ENCODE peak calls at places on chromosomes 12 and 14, in six cellular contexts. X is activated CD4-positive, alpha-beta T cell treated with anti-CD3 and anti-CD28 coated beads, Interleukin-2, amount 10 ng/mL, durations not matched to agents 7 days and 5 days; D is fibroblast of lung; Z is amygdala; B is H4; Q is upper lobe of left lung. I is an unnamed sample.

GRCh38 chr12:72330291-72330690 is 58.1 kb downstream of the TRHDE start:
- DNase-seq in D (peak; percentile 88), Q (no peak), Z (peak; percentile 3), X (no peak), B (no peak), I (no peak)

GRCh38 chr12:22431693-22432251 is 97.3 kb upstream of the ST8SIA1 start:
- DNase-seq in D (no peak), X (no peak), Z (no peak), B (no peak), Q (no peak), I (no peak)

GRCh38 chr14:50974118-50974517 is 29.8 kb upstream of the PYGL start:
- DNase-seq in Z (no peak), D (no peak), Q (no peak), B (no peak), X (no peak), I (peak; percentile 31)

GRCh38 chr12:52681551-52682380 is 1.6 kb upstream of the KRT1 start:
- DNase-seq in Q (no peak), D (no peak), B (no peak), Z (no peak), X (peak; percentile 65), I (no peak)

GRCh38 chr14:105647784-105648608 is 121.6 kb downstream of the TMEM121 start:
- DNase-seq in D (no peak), X (no peak), Z (no peak), Q (peak; percentile 19), B (no peak), I (no peak)

GRCh38 chr14:87999282-87999681 is 5.7 kb upstream of the GPR65 start:
- DNase-seq in X (no peak), D (no peak), Q (no peak), B (no peak), Z (no peak), I (no peak)

GRCh38 chr12:45729233-45730115 is at the start of gene ARID2:
- DNase-seq in B (peak; percentile 53), Q (peak; percentile 75), Z (peak; percentile 74), X (peak; percentile 70), D (peak; percentile 81), I (peak; percentile 82)

GRCh38 chr12:1173806-1174617 is 183.0 kb downstream of the ERC1 start:
- DNase-seq in D (no peak), B (no peak), Z (no peak), X (no peak), Q (no peak), I (no peak)

GRCh38 chr14:101126376-101127130 is 223.0 kb upstream of the RTL1 start:
- DNase-seq in Q (no peak), Z (no peak), X (no peak), D (no peak), B (no peak), I (no peak)

GRCh38 chr12:58633479-58633878 is 286.8 kb downstream of the LRIG3 start:
- DNase-seq in D (no peak), X (no peak), Z (no peak), Q (no peak), B (no peak), I (no peak)

GRCh38 chr14:104735830-104736642 is 12.0 kb downstream of the ADSS1 start:
- DNase-seq in X (no peak), D (peak; percentile 85), B (peak; percentile 69), Q (peak; percentile 87), Z (peak; percentile 70), I (peak; percentile 51)

GRCh38 chr12:131943876-131944275 is 5.9 kb upstream of the EP400 start:
- DNase-seq in B (no peak), Z (no peak), D (no peak), X (no peak), Q (no peak), I (no peak)

GRCh38 chr14:90671382-90671781 is 144.8 kb downstream of the TTC7B start:
- DNase-seq in Q (no peak), B (no peak), X (no peak), D (no peak), Z (no peak), I (no peak)

GRCh38 chr12:56256326-56256960 is 1.7 kb downstream of the ANKRD52 start:
- DNase-seq in X (no peak), B (no peak), Z (no peak), D (no peak), Q (no peak), I (peak; percentile 21)

GRCh38 chr14:64995291-64995690 is 8.6 kb downstream of the FNTB start:
- DNase-seq in X (no peak), Q (no peak), D (no peak), B (no peak), Z (no peak), I (no peak)

GRCh38 chr12:118429703-118430383 is 53.5 kb downstream of the SUDS3 start:
- DNase-seq in X (no peak), Z (no peak), B (no peak), Q (peak; percentile 73), D (no peak), I (no peak)